ENCODE peak calls at places on chromosomes 12 and 14, in five cellular contexts. One of them, this sample, is unnamed. For H3K4me1, the result is how much of the 10 kb centered on the place peaks cover.

GRCh38 chr14:56394826-56395543 is 184.6 kb upstream of the TMEM260 start:
- DNase-seq in stomach: no peak
- DNase-seq in esophagus squamous epithelium: no peak
- DNase-seq in esophagus muscularis mucosa: no peak
- DNase-seq in lung: no peak
- DNase-seq in this sample: no peak

GRCh38 chr12:93020998-93021597 is 92.0 kb upstream of the EEA1 start:
- DNase-seq in esophagus muscularis mucosa: no peak
- DNase-seq in stomach: no peak
- DNase-seq in lung: no peak
- DNase-seq in esophagus squamous epithelium: no peak
- DNase-seq in this sample: no peak

GRCh38 chr12:108525681-108526080 is 10.6 kb downstream of the FICD start:
- DNase-seq in esophagus squamous epithelium: no peak
- DNase-seq in esophagus muscularis mucosa: no peak
- DNase-seq in lung: no peak
- DNase-seq in stomach: no peak
- DNase-seq in this sample: no peak

GRCh38 chr12:80716711-80717469 is at the start of gene MYF5:
- DNase-seq in stomach: no peak
- DNase-seq in lung: no peak
- DNase-seq in esophagus squamous epithelium: no peak
- DNase-seq in esophagus muscularis mucosa: no peak
- DNase-seq in this sample: no peak

GRCh38 chr14:101072945-101073597 is 169.5 kb upstream of the RTL1 start:
- DNase-seq in esophagus muscularis mucosa: peak
- DNase-seq in esophagus squamous epithelium: no peak
- DNase-seq in lung: peak
- DNase-seq in stomach: peak
- DNase-seq in this sample: peak

GRCh38 chr12:132043216-132043615 is 93.5 kb downstream of the EP400 start:
- DNase-seq in esophagus muscularis mucosa: no peak
- DNase-seq in lung: no peak
- DNase-seq in esophagus squamous epithelium: no peak
- DNase-seq in stomach: no peak
- DNase-seq in this sample: no peak

GRCh38 chr14:57382283-57382682 is 8.1 kb upstream of the NAA30 start:
- DNase-seq in stomach: no peak
- DNase-seq in lung: no peak
- DNase-seq in esophagus muscularis mucosa: no peak
- DNase-seq in esophagus squamous epithelium: no peak
- DNase-seq in this sample: no peak

GRCh38 chr12:6570264-6570887 is 2.3 kb upstream of the NOP2 start:
- DNase-seq in esophagus muscularis mucosa: no peak
- DNase-seq in esophagus squamous epithelium: no peak
- DNase-seq in stomach: peak
- DNase-seq in lung: no peak
- DNase-seq in this sample: no peak

GRCh38 chr14:44961151-44961729 is 507 bp downstream of the KLHL28 start:
- DNase-seq in esophagus squamous epithelium: no peak
- DNase-seq in lung: peak
- DNase-seq in esophagus muscularis mucosa: no peak
- DNase-seq in stomach: peak
- DNase-seq in this sample: no peak

GRCh38 chr12:87300-87699 is 20.7 kb downstream of the IQSEC3 start:
- DNase-seq in lung: no peak
- DNase-seq in esophagus muscularis mucosa: no peak
- DNase-seq in esophagus squamous epithelium: no peak
- DNase-seq in stomach: no peak
- DNase-seq in this sample: no peak

GRCh38 chr14:67764496-67764895 is 51.9 kb downstream of the ZFYVE26 start:
- DNase-seq in stomach: no peak
- DNase-seq in esophagus muscularis mucosa: no peak
- DNase-seq in esophagus squamous epithelium: no peak
- DNase-seq in lung: no peak
- DNase-seq in this sample: no peak

DNA sequence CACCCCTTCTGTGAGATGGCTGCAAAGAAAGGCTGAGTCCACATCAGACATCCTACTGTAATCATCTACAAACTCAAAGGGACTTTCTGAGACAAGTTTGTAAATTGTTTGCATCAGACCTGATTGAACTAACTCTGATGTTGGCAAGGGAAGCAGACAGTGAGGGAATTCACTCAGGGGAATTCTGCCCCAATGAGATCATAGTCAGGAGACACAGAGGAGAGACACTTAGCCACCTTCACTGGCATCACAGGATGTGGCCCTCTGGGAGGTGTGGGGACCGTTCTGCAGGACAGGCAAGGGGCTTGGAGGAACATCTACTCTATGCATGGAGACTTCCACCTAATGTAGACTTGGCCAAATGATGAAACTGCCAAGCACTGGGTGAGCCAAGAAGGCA is 70.7 kb upstream of the DDX11 start:
- DNase-seq in esophagus squamous epithelium: no peak
- DNase-seq in lung: no peak
- DNase-seq in stomach: no peak
- DNase-seq in esophagus muscularis mucosa: no peak
- DNase-seq in this sample: no peak
- H3K4me1 ChIP-seq in esophagus squamous epithelium: under half
- H3K4me1 ChIP-seq in lung: under half
- H3K4me1 ChIP-seq in stomach: under half
- H3K4me1 ChIP-seq in esophagus muscularis mucosa: under half
- H3K4me1 ChIP-seq in this sample: under half

GRCh38 chr14:53847881-53848280 is 108.7 kb downstream of the BMP4 start:
- DNase-seq in lung: no peak
- DNase-seq in esophagus muscularis mucosa: peak
- DNase-seq in stomach: no peak
- DNase-seq in esophagus squamous epithelium: no peak
- DNase-seq in this sample: no peak
- H3K4me1 ChIP-seq in lung: under half
- H3K4me1 ChIP-seq in esophagus muscularis mucosa: under half
- H3K4me1 ChIP-seq in stomach: under half
- H3K4me1 ChIP-seq in esophagus squamous epithelium: under half
- H3K4me1 ChIP-seq in this sample: under half

GRCh38 chr12:121808623-121809022 is 4.8 kb downstream of the SETD1B start:
- DNase-seq in stomach: no peak
- DNase-seq in esophagus muscularis mucosa: no peak
- DNase-seq in lung: no peak
- DNase-seq in esophagus squamous epithelium: no peak
- DNase-seq in this sample: no peak
- H3K4me1 ChIP-seq in stomach: half or more
- H3K4me1 ChIP-seq in esophagus muscularis mucosa: half or more
- H3K4me1 ChIP-seq in lung: under half
- H3K4me1 ChIP-seq in esophagus squamous epithelium: half or more
- H3K4me1 ChIP-seq in this sample: half or more

GRCh38 chr12:25326326-25326725 is 75.6 kb upstream of the KRAS start:
- DNase-seq in esophagus squamous epithelium: no peak
- DNase-seq in esophagus muscularis mucosa: no peak
- DNase-seq in stomach: no peak
- DNase-seq in lung: no peak
- DNase-seq in this sample: no peak
- H3K4me1 ChIP-seq in esophagus squamous epithelium: under half
- H3K4me1 ChIP-seq in esophagus muscularis mucosa: under half
- H3K4me1 ChIP-seq in stomach: under half
- H3K4me1 ChIP-seq in lung: under half
- H3K4me1 ChIP-seq in this sample: under half

GRCh38 chr12:50201987-50202521 is 34.9 kb upstream of the CERS5 start:
- DNase-seq in esophagus squamous epithelium: no peak
- DNase-seq in esophagus muscularis mucosa: no peak
- DNase-seq in stomach: no peak
- DNase-seq in lung: no peak
- DNase-seq in this sample: no peak
- H3K4me1 ChIP-seq in esophagus squamous epithelium: under half
- H3K4me1 ChIP-seq in esophagus muscularis mucosa: under half
- H3K4me1 ChIP-seq in stomach: under half
- H3K4me1 ChIP-seq in lung: under half
- H3K4me1 ChIP-seq in this sample: under half

GRCh38 chr12:52243774-52244614 is 11.0 kb downstream of the KRT7 start:
- DNase-seq in esophagus squamous epithelium: peak
- DNase-seq in stomach: peak
- DNase-seq in lung: peak
- DNase-seq in esophagus muscularis mucosa: no peak
- DNase-seq in this sample: no peak
- H3K4me1 ChIP-seq in esophagus squamous epithelium: under half
- H3K4me1 ChIP-seq in stomach: half or more
- H3K4me1 ChIP-seq in lung: under half
- H3K4me1 ChIP-seq in esophagus muscularis mucosa: under half
- H3K4me1 ChIP-seq in this sample: under half

GRCh38 chr14:35351497-35351896 is 53.1 kb downstream of the NFKBIA start:
- DNase-seq in stomach: no peak
- DNase-seq in esophagus squamous epithelium: no peak
- DNase-seq in esophagus muscularis mucosa: no peak
- DNase-seq in lung: no peak
- DNase-seq in this sample: no peak
- H3K4me1 ChIP-seq in stomach: under half
- H3K4me1 ChIP-seq in esophagus squamous epithelium: under half
- H3K4me1 ChIP-seq in esophagus muscularis mucosa: under half
- H3K4me1 ChIP-seq in lung: under half
- H3K4me1 ChIP-seq in this sample: under half

DNA sequence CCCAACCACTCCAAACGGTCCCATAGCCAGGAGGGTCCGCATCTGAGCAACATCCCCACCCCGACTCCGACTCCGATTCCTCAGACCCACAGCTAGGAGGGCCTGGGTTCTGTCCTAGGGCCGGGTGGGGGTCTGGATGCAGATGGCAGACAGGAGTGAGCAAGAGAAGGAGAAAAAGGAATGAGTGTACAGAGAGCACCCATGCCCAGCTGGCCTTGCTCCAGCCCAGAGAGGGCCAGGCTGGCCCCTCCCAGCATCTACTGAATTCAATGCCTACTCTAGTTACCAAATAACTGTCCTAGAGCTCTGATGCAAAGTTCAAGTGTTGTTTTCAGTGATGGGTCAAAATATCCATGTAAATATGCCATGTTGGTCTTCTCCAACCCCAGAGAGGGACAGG is 40.8 kb downstream of the VDR start:
- DNase-seq in stomach: no peak
- DNase-seq in esophagus muscularis mucosa: no peak
- DNase-seq in esophagus squamous epithelium: no peak
- DNase-seq in lung: no peak
- DNase-seq in this sample: no peak
- H3K4me1 ChIP-seq in stomach: under half
- H3K4me1 ChIP-seq in esophagus muscularis mucosa: under half
- H3K4me1 ChIP-seq in esophagus squamous epithelium: under half
- H3K4me1 ChIP-seq in lung: under half
- H3K4me1 ChIP-seq in this sample: under half